ENCODE peak calls at places on chromosomes 5 and 9, in ten cellular contexts. H is upper lobe of left lung, E is IMR-90, M is body of pancreas, G is adrenal gland, P is esophagus squamous epithelium, B is spleen, F is stomach, C is endothelial cell of umbilical vein, L is heart left ventricle. S is an unnamed sample.

GRCh38 chr5:159185773-159186172 is 23.6 kb downstream of the RNF145 start:
- DNase-seq in F (no peak), L (no peak), G (no peak), P (no peak), C (no peak), E (no peak), M (no peak), H (no peak), B (no peak), S (no peak)

GRCh38 chr9:7154650-7155049 is 396.9 kb downstream of the KDM4C start:
- DNase-seq in C (no peak), P (no peak), L (no peak), B (no peak), M (no peak), E (no peak), G (no peak), H (no peak), F (no peak), S (no peak)

GRCh38 chr5:149355688-149356087 is 2.2 kb upstream of the PCYOX1L start:
- DNase-seq in L (no peak), C (no peak), P (no peak), E (no peak), B (no peak), H (no peak), G (no peak), F (no peak), M (no peak), S (no peak)

GRCh38 chr9:136143215-136144001 is 24.7 kb upstream of the TMEM250 start:
- DNase-seq in P (no peak), H (no peak), C (peak), L (no peak), G (no peak), M (peak), E (peak), B (no peak), F (no peak), S (no peak)

GRCh38 chr5:10590226-10591047 is 26.6 kb downstream of the ANKRD33B start:
- DNase-seq in F (no peak), H (no peak), E (peak), C (peak), L (peak), M (no peak), G (no peak), B (no peak), P (no peak), S (no peak)

GRCh38 chr5:138955013-138955660 is 80.0 kb upstream of the LRRTM2 start:
- DNase-seq in G (peak), P (no peak), L (peak), C (no peak), F (peak), M (peak), E (peak), H (peak), B (peak), S (no peak)

GRCh38 chr9:83937861-83938455 is 16.7 kb upstream of the KIF27 start:
- DNase-seq in H (no peak), M (no peak), E (peak), G (no peak), F (no peak), P (no peak), C (peak), B (no peak), L (no peak), S (no peak)

GRCh38 chr9:37554318-37554717 is 21.9 kb downstream of the FBXO10 start:
- DNase-seq in E (no peak), P (no peak), M (no peak), F (no peak), B (no peak), L (no peak), G (no peak), C (no peak), H (no peak), S (no peak)

GRCh38 chr5:35771321-35771720 is 85.4 kb upstream of the IL7R start:
- DNase-seq in H (no peak), P (no peak), C (no peak), M (no peak), F (no peak), L (no peak), G (no peak), B (no peak), E (peak), S (no peak)

GRCh38 chr9:79312686-79313421 is 258.9 kb upstream of the TLE4 start:
- DNase-seq in F (no peak), L (no peak), G (no peak), M (no peak), C (no peak), P (no peak), B (no peak), E (no peak), H (no peak), S (no peak)

GRCh38 chr9:15231788-15232635 is 75.0 kb downstream of the TTC39B start:
- DNase-seq in P (no peak), B (no peak), G (no peak), M (peak), L (no peak), C (peak), F (no peak), E (no peak), H (no peak), S (no peak)

GRCh38 chr5:120684749-120685415 is 220.8 kb downstream of the PRR16 start:
- DNase-seq in E (peak), F (no peak), C (no peak), G (no peak), L (no peak), M (no peak), P (no peak), H (no peak), B (no peak), S (no peak)

GRCh38 chr5:107743357-107744000 is 72.7 kb upstream of the EFNA5 start:
- DNase-seq in G (no peak), M (no peak), P (no peak), E (peak), H (no peak), F (no peak), C (no peak), B (no peak), L (no peak), S (no peak)

GRCh38 chr9:121700831-121701419 is 49.5 kb downstream of the DAB2IP start:
- DNase-seq in B (no peak), E (no peak), H (no peak), P (no peak), F (no peak), C (peak), L (peak), M (no peak), G (peak), S (no peak)

GRCh38 chr9:38621434-38622082 is 1.2 kb upstream of the ANKRD18A start:
- DNase-seq in L (no peak), H (peak), F (peak), M (peak), P (no peak), E (no peak), C (no peak), G (peak), B (peak), S (no peak)

GRCh38 chr9:71681104-71681707 is 87.1 kb downstream of the CEMIP2 start:
- DNase-seq in L (no peak), B (no peak), F (no peak), H (no peak), G (no peak), M (no peak), P (no peak), C (no peak), E (peak), S (no peak)

GRCh38 chr9:107674252-107674936 is 184.8 kb upstream of the KLF4 start:
- DNase-seq in F (no peak), C (no peak), M (no peak), L (no peak), E (no peak), B (no peak), G (no peak), H (no peak), P (no peak), S (no peak)

GRCh38 chr5:158223054-158223453 is 364.1 kb upstream of the CLINT1 start:
- DNase-seq in M (no peak), C (no peak), L (no peak), E (no peak), G (no peak), P (no peak), B (no peak), H (no peak), F (no peak), S (no peak)

GRCh38 chr5:126339215-126339805 is 83.9 kb upstream of the GRAMD2B start:
- DNase-seq in E (peak), M (peak), H (no peak), P (no peak), B (no peak), F (no peak), L (peak), C (peak), G (peak), S (no peak)

GRCh38 chr5:128881609-128882008 is 83.7 kb upstream of the SLC27A6 start:
- DNase-seq in L (no peak), H (no peak), M (no peak), E (no peak), G (no peak), B (no peak), P (no peak), C (no peak), F (no peak), S (no peak)

GRCh38 chr5:123881791-123882244 is 369.8 kb downstream of the CSNK1G3 start:
- DNase-seq in F (no peak), M (no peak), C (peak), G (no peak), P (no peak), L (no peak), E (peak), H (no peak), B (no peak), S (no peak)

GRCh38 chr5:59542841-59543825 is 350.4 kb downstream of the PDE4D start:
- DNase-seq in C (peak), B (no peak), F (peak), G (peak), L (peak), M (peak), H (no peak), P (no peak), E (no peak), S (peak)

GRCh38 chr5:151464101-151464500 is 16.7 kb downstream of the SLC36A1 start:
- DNase-seq in M (no peak), H (no peak), C (no peak), P (no peak), B (no peak), L (no peak), E (no peak), F (no peak), G (no peak), S (no peak)

GRCh38 chr5:173594061-173594460 is 22.4 kb downstream of the BOD1 start:
- DNase-seq in C (no peak), G (no peak), P (no peak), F (no peak), B (no peak), E (peak), L (no peak), H (no peak), M (no peak), S (no peak)

GRCh38 chr5:137272831-137273230 is 226.3 kb downstream of the SPOCK1 start:
- DNase-seq in G (no peak), H (no peak), E (no peak), F (no peak), L (no peak), C (no peak), B (no peak), P (no peak), M (no peak), S (no peak)

GRCh38 chr9:83245979-83246659 is 183.2 kb upstream of the RASEF start:
- DNase-seq in P (no peak), M (no peak), B (no peak), C (no peak), F (no peak), L (no peak), E (no peak), H (no peak), G (no peak), S (no peak)

GRCh38 chr9:20558609-20559016 is 63.7 kb downstream of the MLLT3 start:
- DNase-seq in E (peak), M (no peak), P (no peak), G (peak), L (no peak), H (no peak), B (no peak), C (peak), F (no peak), S (no peak)

GRCh38 chr5:108093186-108093585 is 288.7 kb downstream of the FBXL17 start:
- DNase-seq in L (no peak), B (no peak), P (no peak), E (peak), F (no peak), M (no peak), C (peak), H (no peak), G (no peak), S (no peak)

GRCh38 chr9:37551888-37552287 is 24.3 kb downstream of the FBXO10 start:
- DNase-seq in M (no peak), E (no peak), P (no peak), L (no peak), H (no peak), C (no peak), B (no peak), G (no peak), F (no peak), S (no peak)

GRCh38 chr5:10704949-10705621 is 55.9 kb downstream of the DAP start:
- DNase-seq in P (no peak), G (no peak), C (peak), B (no peak), L (no peak), E (peak), M (no peak), H (no peak), F (no peak), S (no peak)

GRCh38 chr9:36843964-36844363 is 190.1 kb downstream of the PAX5 start:
- DNase-seq in P (no peak), C (no peak), B (no peak), G (no peak), F (no peak), H (no peak), L (no peak), E (no peak), M (no peak), S (no peak)

GRCh38 chr9:122090981-122091380 is 2.1 kb downstream of the TTLL11 start:
- DNase-seq in H (no peak), E (no peak), C (no peak), F (no peak), G (no peak), M (no peak), B (no peak), P (no peak), L (no peak), S (peak)

GRCh38 chr5:113612060-113612496 is 98.6 kb downstream of the YTHDC2 start:
- DNase-seq in F (no peak), H (no peak), L (no peak), G (no peak), C (peak), P (no peak), E (peak), B (no peak), M (no peak), S (no peak)

GRCh38 chr9:133351908-133352634 is 4.1 kb downstream of the RPL7A start:
- DNase-seq in F (no peak), P (no peak), E (peak), L (no peak), G (peak), M (peak), H (no peak), B (no peak), C (peak), S (no peak)

GRCh38 chr5:170986598-170986997 is 124.8 kb downstream of the RANBP17 start:
- DNase-seq in E (peak), H (no peak), C (peak), F (no peak), G (no peak), B (no peak), L (no peak), M (no peak), P (no peak), S (no peak)

GRCh38 chr5:136016945-136017530 is 11.8 kb upstream of the TGFBI start:
- DNase-seq in H (no peak), L (no peak), M (peak), P (no peak), G (peak), F (no peak), E (peak), B (no peak), C (peak), S (no peak)

GRCh38 chr9:26597542-26597941 is 295.1 kb downstream of the CAAP1 start:
- DNase-seq in C (no peak), P (no peak), H (no peak), B (no peak), F (no peak), M (no peak), E (no peak), G (no peak), L (no peak), S (no peak)

GRCh38 chr5:65539827-65540226 is 23.1 kb downstream of the CENPK start:
- DNase-seq in F (no peak), M (no peak), P (no peak), E (no peak), L (no peak), G (no peak), B (no peak), C (no peak), H (no peak), S (no peak)

DNA sequence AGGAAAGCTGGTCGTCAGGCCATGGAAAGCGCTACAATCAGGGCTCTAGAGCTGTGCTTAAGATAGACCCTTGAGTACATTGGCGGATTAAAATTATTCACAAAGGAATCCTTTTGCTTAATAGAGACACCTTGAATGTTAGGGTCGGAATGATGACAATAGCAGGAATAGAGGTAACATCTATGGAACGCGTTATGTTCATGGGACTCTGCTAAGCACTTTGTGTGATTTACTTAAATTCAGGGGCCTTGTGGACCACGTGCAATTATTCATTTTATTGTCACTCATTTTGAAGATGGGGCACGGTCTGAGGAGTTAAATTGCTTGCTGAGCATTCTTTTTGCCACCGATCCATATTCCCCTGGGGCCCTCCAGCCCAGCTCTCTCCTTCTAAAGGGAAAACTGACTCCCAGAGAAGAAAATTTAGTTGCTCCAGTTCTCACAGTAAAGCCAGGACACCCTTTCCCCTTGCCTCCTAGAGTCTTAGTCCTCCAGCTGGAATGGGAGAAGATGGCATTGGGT is 880 bp upstream of the PANK3 start:
- DNase-seq in H (no peak), P (no peak), M (no peak), G (no peak), B (no peak), C (no peak), E (no peak), L (no peak), F (no peak), S (no peak)
- TF ChIP-seq POLR2A in H (no peak), P (no peak), M (no peak), G (no peak), B (no peak), C (no peak), E (no peak), L (no peak), F (no peak), S (no peak)

GRCh38 chr9:120610975-120611689 is 31.2 kb upstream of the CDK5RAP2 start:
- DNase-seq in P (no peak), E (no peak), L (no peak), G (no peak), M (no peak), C (no peak), B (no peak), F (no peak), H (no peak), S (no peak)
- TF ChIP-seq CTCF in P (no peak), E (peak), L (no peak), G (no peak), M (no peak), C (no peak), B (no peak), F (no peak), H (no peak), S (no peak)

DNA sequence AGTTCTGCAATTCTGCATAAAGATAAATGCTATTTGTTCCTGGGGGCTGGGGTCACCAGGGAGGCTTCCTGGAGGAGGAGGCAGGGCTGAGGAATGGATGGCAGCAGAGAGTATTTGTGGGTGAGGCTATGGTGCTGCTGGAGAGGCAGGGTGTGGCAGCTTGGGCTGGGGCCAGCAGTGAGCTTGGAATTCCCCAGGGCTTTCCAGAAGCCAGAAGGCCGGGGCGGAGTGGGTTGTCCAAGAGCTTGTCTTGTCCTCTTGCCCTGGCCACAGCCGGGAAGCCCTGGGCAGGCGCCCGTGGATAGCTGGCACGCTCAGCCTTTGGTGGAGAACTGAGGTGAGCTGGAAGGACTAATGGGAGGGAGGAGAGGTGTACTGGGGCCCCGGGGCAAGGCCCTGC is 27.2 kb upstream of the CNOT6 start:
- DNase-seq in G (no peak), M (peak), L (no peak), C (no peak), B (peak), P (no peak), H (peak), F (peak), E (no peak), S (peak)
- TF ChIP-seq POLR2A in G (no peak), M (no peak), L (no peak), C (no peak), B (no peak), P (no peak), H (peak), F (no peak), E (no peak), S (no peak)

DNA sequence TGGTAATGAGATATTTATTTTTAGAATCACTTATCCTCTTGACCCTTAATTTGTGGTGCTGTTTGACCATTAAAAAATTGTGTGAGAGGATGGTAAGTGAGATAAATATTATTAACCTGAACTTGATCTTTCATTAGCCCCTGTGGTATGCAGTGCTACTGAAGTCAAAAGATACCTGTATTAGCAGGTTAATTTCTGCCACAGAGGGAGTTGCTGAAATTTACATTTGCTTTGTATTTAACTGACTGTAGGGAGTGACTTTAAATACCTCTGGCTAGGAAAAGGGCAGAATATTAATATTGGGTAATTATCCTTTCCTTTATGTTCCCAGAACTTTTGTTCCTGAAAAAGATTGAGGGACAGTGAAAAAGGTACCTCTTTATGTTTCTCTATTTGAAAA is 133.6 kb downstream of the CHSY3 start:
- DNase-seq in H (no peak), C (no peak), E (no peak), L (no peak), P (no peak), B (no peak), M (no peak), G (no peak), F (no peak), S (no peak)
- TF ChIP-seq CTCF in H (no peak), C (no peak), E (no peak), L (no peak), P (no peak), B (no peak), M (no peak), G (no peak), F (no peak), S (no peak)

DNA sequence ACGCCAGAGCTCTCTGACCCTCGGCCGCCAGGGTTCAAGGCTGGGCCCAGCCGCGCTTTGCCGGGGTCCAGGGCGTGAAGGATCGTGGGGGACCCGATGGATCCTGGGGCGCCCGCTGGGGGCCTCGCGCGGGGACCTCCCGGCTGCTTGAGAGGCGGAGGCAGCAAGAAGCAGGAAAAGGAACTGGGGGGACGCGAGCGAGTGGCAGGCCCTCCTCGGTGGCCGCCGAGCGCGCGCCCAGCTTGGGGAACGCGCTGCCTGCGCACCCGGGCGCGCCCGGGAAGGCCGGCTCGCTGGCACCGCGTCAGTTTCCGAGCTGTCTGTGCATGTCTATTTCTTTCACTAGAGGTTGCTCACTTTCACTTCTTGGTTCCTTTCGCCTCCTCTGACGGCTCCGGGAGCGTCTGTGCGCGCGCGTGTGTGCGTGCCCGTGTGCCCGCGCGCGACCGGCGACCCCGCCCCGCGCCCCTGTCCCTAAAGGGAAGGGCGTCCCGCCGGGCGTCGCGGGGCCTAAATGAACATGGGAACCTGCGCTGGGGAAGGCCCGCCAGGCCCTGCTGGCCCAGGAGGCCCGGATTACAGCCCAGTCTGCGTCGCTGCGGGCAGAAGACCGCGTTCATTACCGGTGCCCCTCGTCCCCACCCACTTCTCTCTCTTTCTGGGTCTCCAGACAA is 205.5 kb upstream of the IER5L start:
- DNase-seq in G (peak), H (peak), E (peak), C (peak), P (peak), B (peak), M (peak), L (peak), F (peak), S (peak)
- TF ChIP-seq POLR2A in G (peak), H (peak), E (no peak), C (peak), P (no peak), B (no peak), M (peak), L (peak), F (no peak), S (no peak)